ENCODE peak calls at places on chromosomes 13 and 19, in seven cellular contexts. F is body of pancreas, N is lower leg skin, Y is fibroblast of villous mesenchyme, S is psoas muscle, K is left ventricle myocardium inferior, Q is AG09309. R is an unnamed sample.
A peak's percentile ranks its signal among the peaks of the same experiment; 100 is the strongest.

GRCh38 chr19:45913874-45914830 is at the start of gene NANOS2:
- DNase-seq in F (no peak), N (no peak), Y (no peak), S (peak; percentile 27), K (no peak), Q (no peak), R (peak; percentile 71)

GRCh38 chr13:81562598-81562997 is 1221.7 kb upstream of the SPRY2 start:
- DNase-seq in F (no peak), N (no peak), Y (no peak), S (no peak), K (no peak), Q (no peak), R (no peak)

GRCh38 chr19:10343495-10343894 is 4.1 kb upstream of the ICAM3 start:
- DNase-seq in F (no peak), N (no peak), Y (no peak), S (no peak), K (no peak), Q (no peak), R (no peak)

GRCh38 chr19:10332965-10333757 is at the start of gene RAVER1:
- DNase-seq in F (peak; percentile 98), N (peak; percentile 97), Y (peak; percentile 97), S (peak; percentile 98), K (peak; percentile 99), Q (peak; percentile 86), R (peak; percentile 99)

GRCh38 chr19:12796146-12797071 is 5.1 kb downstream of the JUNB start:
- DNase-seq in F (peak; percentile 86), N (peak; percentile 69), Y (peak; percentile 84), S (peak; percentile 71), K (peak; percentile 59), Q (no peak), R (peak; percentile 85)

GRCh38 chr13:70985371-70985770 is 877.1 kb upstream of the KLHL1 start:
- DNase-seq in F (no peak), N (no peak), Y (no peak), S (no peak), K (no peak), Q (no peak), R (no peak)

GRCh38 chr13:45626731-45627374 is 11.3 kb upstream of the ERICH6B start:
- DNase-seq in F (no peak), N (no peak), Y (no peak), S (no peak), K (no peak), Q (no peak), R (no peak)

GRCh38 chr13:41765020-41765419 is 195.9 kb downstream of the VWA8 start:
- DNase-seq in F (no peak), N (no peak), Y (no peak), S (no peak), K (no peak), Q (no peak), R (no peak)

GRCh38 chr19:47881757-47882156 is 4.4 kb downstream of the SULT2A1 start:
- DNase-seq in F (no peak), N (no peak), Y (no peak), S (no peak), K (no peak), Q (no peak), R (no peak)

GRCh38 chr13:60334310-60334709 is 62.7 kb upstream of the TDRD3 start:
- DNase-seq in F (no peak), N (no peak), Y (no peak), S (no peak), K (no peak), Q (no peak), R (no peak)

GRCh38 chr19:3606690-3607289 is at the start of gene TBXA2R:
- DNase-seq in F (peak; percentile 50), N (peak; percentile 41), Y (peak; percentile 56), S (peak; percentile 84), K (peak; percentile 81), Q (no peak), R (peak; percentile 94)

GRCh38 chr19:31347828-31348314 is 1.4 kb downstream of the TSHZ3 start:
- DNase-seq in F (no peak), N (no peak), Y (peak; percentile 71), S (no peak), K (no peak), Q (no peak), R (no peak)

GRCh38 chr13:30418075-30418715 is 4.1 kb upstream of the UBE2L5 start:
- DNase-seq in F (no peak), N (no peak), Y (no peak), S (no peak), K (no peak), Q (no peak), R (no peak)

GRCh38 chr13:73103238-73103637 is 44.4 kb downstream of the KLF5 start:
- DNase-seq in F (no peak), N (no peak), Y (no peak), S (no peak), K (no peak), Q (no peak), R (no peak)

GRCh38 chr19:40603071-40603718 is 2.0 kb downstream of the LTBP4 start:
- DNase-seq in F (no peak), N (no peak), Y (peak; percentile 77), S (no peak), K (no peak), Q (no peak), R (no peak)

GRCh38 chr13:27182054-27182453 is 10.4 kb upstream of the USP12 start:
- DNase-seq in F (no peak), N (no peak), Y (no peak), S (no peak), K (no peak), Q (no peak), R (no peak)

GRCh38 chr19:4774136-4774535 is 17.4 kb upstream of the FEM1A start:
- DNase-seq in F (no peak), N (no peak), Y (no peak), S (no peak), K (no peak), Q (no peak), R (no peak)

GRCh38 chr13:96238861-96239260 is 149.0 kb downstream of the HS6ST3 start:
- DNase-seq in F (no peak), N (no peak), Y (no peak), S (no peak), K (no peak), Q (no peak), R (no peak)

GRCh38 chr13:21458457-21458815 is 667 bp downstream of the ZDHHC20 start:
- DNase-seq in F (peak; percentile 59), N (peak; percentile 36), Y (no peak), S (peak; percentile 18), K (peak; percentile 46), Q (no peak), R (peak; percentile 38)

GRCh38 chr19:48999481-49000325 is 6.0 kb downstream of the RUVBL2 start:
- DNase-seq in F (peak; percentile 51), N (peak; percentile 27), Y (peak; percentile 60), S (peak; percentile 56), K (peak; percentile 38), Q (no peak), R (no peak)

GRCh38 chr13:25927363-25927762 is 124.5 kb downstream of the SHISA2 start:
- DNase-seq in F (no peak), N (no peak), Y (no peak), S (no peak), K (no peak), Q (no peak), R (no peak)

GRCh38 chr19:18660051-18660910 is 23.2 kb upstream of the CRTC1 start:
- DNase-seq in F (peak; percentile 41), N (no peak), Y (peak; percentile 80), S (peak; percentile 91), K (peak; percentile 67), Q (no peak), R (peak; percentile 93)

GRCh38 chr19:4229179-4229931 is at the start of gene EBI3:
- DNase-seq in F (no peak), N (no peak), Y (peak; percentile 40), S (peak; percentile 33), K (peak; percentile 36), Q (no peak), R (peak; percentile 66)

GRCh38 chr13:36979361-36980040 is 19.6 kb downstream of the ALG5 start:
- DNase-seq in F (no peak), N (no peak), Y (peak; percentile 35), S (no peak), K (no peak), Q (no peak), R (no peak)

GRCh38 chr19:1826557-1827521 is 14.8 kb upstream of the ATP8B3 start:
- DNase-seq in F (no peak), N (no peak), Y (peak; percentile 13), S (no peak), K (no peak), Q (no peak), R (peak; percentile 63)
- H3K4me3 ChIP-seq in F (no peak overlapping the region), N (no peak overlapping the region), Y (no peak overlapping the region), S (no peak overlapping the region), K (no peak overlapping the region), Q (no peak overlapping the region), R (no peak overlapping the region)

DNA sequence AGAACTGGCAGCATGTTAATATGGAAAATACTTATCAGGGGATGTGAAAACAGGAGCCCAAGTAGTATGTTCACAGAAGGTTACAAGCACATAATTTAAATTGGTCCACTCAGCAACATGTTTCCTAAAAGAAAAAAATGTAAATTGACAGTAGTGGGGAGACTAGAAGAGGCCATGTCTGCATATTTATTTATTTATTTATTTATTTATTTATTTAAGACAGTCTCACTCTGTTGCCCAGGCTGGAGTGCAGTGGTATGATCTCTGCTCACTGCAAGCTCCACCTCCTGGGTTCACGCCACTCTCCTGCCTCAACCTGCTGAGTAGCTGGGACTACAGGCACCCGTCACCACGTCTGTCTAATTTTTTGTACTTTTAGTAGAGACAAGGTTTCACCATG is 13.7 kb upstream of the ZNF8 start:
- DNase-seq in F (no peak), N (no peak), Y (no peak), S (no peak), K (no peak), Q (no peak), R (no peak)
- H3K4me3 ChIP-seq in F (no peak overlapping the region), N (no peak overlapping the region), Y (no peak overlapping the region), S (no peak overlapping the region), K (no peak overlapping the region), Q (no peak overlapping the region), R (no peak overlapping the region)

DNA sequence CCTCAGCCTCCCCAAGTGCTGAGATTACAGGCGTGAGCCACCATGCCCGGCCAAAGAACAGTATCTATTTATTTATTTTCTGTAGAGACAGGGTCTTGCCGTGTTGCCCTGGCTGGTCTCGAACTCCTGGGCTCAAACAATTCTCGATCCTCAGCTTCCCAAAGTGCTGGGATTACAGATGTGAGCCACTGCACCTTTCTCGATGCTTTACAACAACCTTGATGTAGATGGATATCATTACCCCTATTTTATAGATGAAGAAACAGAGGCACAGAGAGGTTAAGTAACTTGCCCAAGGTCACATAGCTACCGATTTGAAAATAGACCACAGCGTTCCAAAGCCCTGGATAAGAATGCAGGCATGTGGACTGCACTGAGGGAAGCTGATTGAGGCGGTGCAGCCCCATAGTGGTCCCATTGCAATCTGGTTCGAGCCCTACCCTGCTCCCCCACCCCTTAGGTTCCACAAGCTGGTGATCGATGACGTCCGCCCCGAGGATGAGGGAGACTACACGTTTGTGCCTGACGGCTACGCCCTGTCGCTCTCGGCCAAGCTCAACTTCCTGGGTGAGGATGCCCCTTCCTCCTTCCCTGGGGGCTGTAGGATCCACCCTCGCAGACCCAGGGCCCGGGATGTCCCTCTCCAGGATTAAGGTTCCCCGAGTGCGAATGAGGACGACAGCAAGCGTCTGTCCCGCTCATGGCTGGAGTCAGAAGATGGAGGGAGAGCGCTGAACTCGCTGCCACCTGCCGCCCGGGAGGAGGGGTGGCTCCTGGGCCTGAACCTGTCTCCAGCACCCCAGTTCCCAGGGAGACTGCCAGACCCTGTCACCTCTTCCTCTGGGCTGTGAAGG is 17.9 kb downstream of the MYBPC2 start:
- DNase-seq in F (no peak), N (no peak), Y (no peak), S (no peak), K (no peak), Q (no peak), R (no peak)
- H3K4me3 ChIP-seq in F (no peak overlapping the region), N (no peak overlapping the region), Y (no peak overlapping the region), S (no peak overlapping the region), K (no peak overlapping the region), Q (no peak overlapping the region), R (no peak overlapping the region)

GRCh38 chr19:7873304-7874079 is 698 bp downstream of the PRR36 start:
- DNase-seq in F (no peak), N (no peak), Y (no peak), S (no peak), K (no peak), Q (no peak), R (no peak)
- H3K4me3 ChIP-seq in F (no peak overlapping the region), N (no peak overlapping the region), Y (no peak overlapping the region), S (no peak overlapping the region), K (peak overlapping the region; percentile 59), Q (no peak overlapping the region), R (peak overlapping the region; percentile 49)

R was measured in right cardiac atrium.